ENCODE peak calls at places on chromosomes 13 and 19, in seven cellular contexts. H is NCI-H1436; I is NCI-H1930; M is HS-5; B is effector CD4-positive, alpha-beta T cell; T is caudate nucleus; X is neuronal stem cell. R is an unnamed sample.

GRCh38 chr19:42028304-42029216 is 34.5 kb upstream of the ATP1A3 start:
- DNase-seq in X (peak; percentile 33), I (peak; percentile 73), H (no peak), T (no peak), B (no peak), M (no peak), R (no peak)

GRCh38 chr13:55517312-55517711 is 1623.4 kb upstream of the PRR20A start:
- DNase-seq in X (no peak), B (no peak), H (no peak), T (no peak), M (no peak), I (no peak), R (no peak)

GRCh38 chr19:30799854-30800755 is 427.9 kb downstream of the ZNF536 start:
- DNase-seq in X (peak; percentile 50), I (peak; percentile 46), M (no peak), H (no peak), B (no peak), T (no peak), R (no peak)

GRCh38 chr13:44035400-44035799 is 155.7 kb downstream of the LACC1 start:
- DNase-seq in B (no peak), X (no peak), M (no peak), T (no peak), I (no peak), H (no peak), R (no peak)

GRCh38 chr13:39149896-39150295 is 111.6 kb downstream of the NHLRC3 start:
- DNase-seq in M (no peak), T (no peak), B (no peak), X (no peak), H (no peak), I (no peak), R (no peak)

GRCh38 chr13:78607409-78608253 is 4.3 kb upstream of the POU4F1 start:
- DNase-seq in B (no peak), H (no peak), I (no peak), M (no peak), X (peak; percentile 23), T (no peak), R (no peak)

GRCh38 chr13:24149306-24150032 is 11.1 kb upstream of the SPATA13 start:
- DNase-seq in M (no peak), X (no peak), T (no peak), H (no peak), B (no peak), I (no peak), R (no peak)

GRCh38 chr19:4103073-4103418 is 20.9 kb downstream of the MAP2K2 start:
- DNase-seq in I (no peak), X (no peak), M (peak; percentile 35), B (no peak), H (no peak), T (no peak), R (no peak)

GRCh38 chr19:9321338-9321737 is 2.6 kb upstream of the ZNF559 start:
- DNase-seq in H (no peak), B (no peak), T (no peak), M (no peak), X (no peak), I (no peak), R (no peak)

GRCh38 chr19:15418112-15418587 is 638 bp downstream of the AKAP8L start:
- DNase-seq in I (no peak), X (no peak), B (no peak), T (peak; percentile 21), H (peak; percentile 36), M (no peak), R (no peak)

GRCh38 chr13:33111414-33112110 is 95.3 kb downstream of the KL start:
- DNase-seq in M (no peak), X (no peak), B (no peak), T (no peak), H (no peak), I (no peak), R (no peak)

GRCh38 chr19:30003862-30004261 is 61.8 kb downstream of the URI1 start:
- DNase-seq in M (no peak), H (peak; percentile 17), B (no peak), T (no peak), I (peak; percentile 57), X (no peak), R (no peak)

GRCh38 chr19:48419158-48419920 is 25.9 kb downstream of the GRIN2D start:
- DNase-seq in M (no peak), I (peak; percentile 86), T (no peak), H (peak; percentile 29), B (peak; percentile 62), X (peak; percentile 64), R (peak; percentile 71)

GRCh38 chr19:38336638-38337359 is 1.2 kb downstream of the CATSPERG start:
- DNase-seq in M (peak; percentile 69), T (peak; percentile 94), B (peak; percentile 91), H (peak; percentile 96), X (peak; percentile 94), I (peak; percentile 88), R (peak; percentile 95)

GRCh38 chr19:44757735-44758505 is 9.4 kb downstream of the BCL3 start:
- DNase-seq in H (no peak), X (peak; percentile 71), M (no peak), I (no peak), B (no peak), T (no peak), R (no peak)

GRCh38 chr19:19502808-19503602 is 12.3 kb downstream of the TSSK6 start:
- DNase-seq in B (no peak), I (no peak), M (no peak), T (no peak), H (no peak), X (no peak), R (no peak)

GRCh38 chr13:37481005-37481857 is 117.3 kb downstream of the POSTN start:
- DNase-seq in I (no peak), H (peak; percentile 42), M (no peak), B (no peak), X (no peak), T (no peak), R (no peak)

GRCh38 chr13:61247149-61247936 is 168.3 kb downstream of the PCDH20 start:
- DNase-seq in M (no peak), X (no peak), I (no peak), T (no peak), B (no peak), H (no peak), R (no peak)

GRCh38 chr13:64429691-64430090 is 2800.4 kb downstream of the PCDH9 start:
- DNase-seq in B (no peak), I (no peak), M (no peak), H (no peak), T (no peak), X (no peak), R (no peak)

GRCh38 chr13:46386996-46387851 is at the start of gene RUBCNL:
- DNase-seq in I (peak; percentile 32), X (peak; percentile 57), B (no peak), H (peak; percentile 1), M (peak; percentile 31), T (peak; percentile 22), R (peak; percentile 30)

GRCh38 chr13:98216711-98217110 is 39.6 kb upstream of the RNF113B start:
- DNase-seq in M (no peak), H (no peak), X (no peak), T (no peak), B (no peak), I (no peak), R (no peak)

GRCh38 chr13:54989418-54989817 is 1960.8 kb downstream of the OLFM4 start:
- DNase-seq in X (no peak), I (no peak), B (no peak), T (no peak), H (no peak), M (no peak), R (no peak)

GRCh38 chr13:111336666-111337065 is 16.2 kb downstream of the TEX29 start:
- DNase-seq in T (no peak), M (no peak), I (no peak), H (no peak), X (no peak), B (no peak), R (no peak)

GRCh38 chr19:19040417-19040816 is 7.0 kb downstream of the ARMC6 start:
- DNase-seq in M (no peak), T (no peak), B (no peak), I (no peak), X (no peak), H (no peak), R (no peak)

GRCh38 chr19:7746903-7747884 is at the start of gene CD209:
- DNase-seq in T (no peak), H (no peak), X (no peak), B (no peak), I (no peak), M (no peak), R (no peak)

GRCh38 chr19:43479226-43479625 is 13.8 kb upstream of the LYPD3 start:
- DNase-seq in H (no peak), M (no peak), X (no peak), B (no peak), I (no peak), T (no peak), R (no peak)

R was measured in naive thymus-derived CD8-positive, alpha-beta T cell.